ENCODE peak calls at places on chromosomes 16 and 17, in nine cellular contexts. Y is MM.1S, L is GM23338, C is GM23248, K is SK-N-SH, U is PC-3, H is OCI-LY7, Q is hepatocyte, N is HCT116. P is an unnamed sample.

GRCh38 chr16:4693956-4694663 is 748 bp downstream of the NUDT16L1 start:
- DNase-seq in Y (peak; percentile 47), L (peak; percentile 70), C (peak; percentile 62), K (peak; percentile 89), U (peak; percentile 21), H (peak; percentile 56), Q (peak; percentile 76), N (no peak), P (peak; percentile 37)

GRCh38 chr17:37358098-37358829 is 17.5 kb upstream of the C17orf78 start:
- DNase-seq in Y (peak; percentile 46), L (peak; percentile 94), C (peak; percentile 62), K (peak; percentile 84), U (peak; percentile 42), H (peak; percentile 53), Q (peak; percentile 80), N (no peak), P (peak; percentile 95)

GRCh38 chr17:46865100-46865499 is 13.7 kb downstream of the WNT9B start:
- DNase-seq in Y (no peak), L (peak; percentile 38), C (peak; percentile 26), K (peak; percentile 51), U (no peak), H (peak; percentile 16), Q (no peak), N (no peak), P (no peak)

GRCh38 chr17:68775969-68776368 is 174.8 kb upstream of the FAM20A start:
- DNase-seq in Y (no peak), L (no peak), C (no peak), K (no peak), U (no peak), H (no peak), Q (no peak), N (no peak), P (no peak)

GRCh38 chr17:47692895-47693666 is 880 bp upstream of the TBKBP1 start:
- DNase-seq in Y (peak; percentile 37), L (peak; percentile 43), C (peak; percentile 37), K (peak; percentile 46), U (no peak), H (peak; percentile 45), Q (no peak), N (no peak), P (no peak)

GRCh38 chr16:50434872-50435478 is 66.2 kb upstream of the BRD7 start:
- DNase-seq in Y (no peak), L (no peak), C (no peak), K (no peak), U (no peak), H (no peak), Q (no peak), N (no peak), P (no peak)

GRCh38 chr16:68368602-68368944 is 57.8 kb downstream of the PRMT7 start:
- DNase-seq in Y (peak; percentile 70), L (peak; percentile 32), C (no peak), K (peak; percentile 74), U (no peak), H (peak; percentile 23), Q (no peak), N (no peak), P (peak; percentile 36)

GRCh38 chr16:19005561-19006445 is 22.1 kb downstream of the TMC7 start:
- DNase-seq in Y (no peak), L (peak; percentile 61), C (peak; percentile 54), K (no peak), U (peak; percentile 97), H (no peak), Q (no peak), N (peak; percentile 78), P (peak; percentile 57)

GRCh38 chr17:1324201-1324750 is 44.8 kb downstream of the TRARG1 start:
- DNase-seq in Y (no peak), L (no peak), C (no peak), K (no peak), U (no peak), H (no peak), Q (no peak), N (no peak), P (no peak)

GRCh38 chr17:79629548-79630049 is 18.7 kb upstream of the RBFOX3 start:
- DNase-seq in Y (no peak), L (no peak), C (no peak), K (no peak), U (peak; percentile 56), H (no peak), Q (no peak), N (no peak), P (no peak)

GRCh38 chr17:51118330-51119195 is 2.1 kb downstream of the SPAG9 start:
- DNase-seq in Y (no peak), L (no peak), C (peak; percentile 14), K (peak; percentile 25), U (peak; percentile 37), H (peak; percentile 41), Q (peak; percentile 58), N (no peak), P (no peak)

GRCh38 chr17:68624381-68624780 is 23.2 kb upstream of the FAM20A start:
- DNase-seq in Y (no peak), L (no peak), C (peak; percentile 65), K (no peak), U (no peak), H (no peak), Q (no peak), N (no peak), P (no peak)

GRCh38 chr17:71142333-71142732 is 973.0 kb downstream of the KCNJ2 start:
- DNase-seq in Y (no peak), L (no peak), C (no peak), K (no peak), U (no peak), H (no peak), Q (no peak), N (no peak), P (no peak)

DNA sequence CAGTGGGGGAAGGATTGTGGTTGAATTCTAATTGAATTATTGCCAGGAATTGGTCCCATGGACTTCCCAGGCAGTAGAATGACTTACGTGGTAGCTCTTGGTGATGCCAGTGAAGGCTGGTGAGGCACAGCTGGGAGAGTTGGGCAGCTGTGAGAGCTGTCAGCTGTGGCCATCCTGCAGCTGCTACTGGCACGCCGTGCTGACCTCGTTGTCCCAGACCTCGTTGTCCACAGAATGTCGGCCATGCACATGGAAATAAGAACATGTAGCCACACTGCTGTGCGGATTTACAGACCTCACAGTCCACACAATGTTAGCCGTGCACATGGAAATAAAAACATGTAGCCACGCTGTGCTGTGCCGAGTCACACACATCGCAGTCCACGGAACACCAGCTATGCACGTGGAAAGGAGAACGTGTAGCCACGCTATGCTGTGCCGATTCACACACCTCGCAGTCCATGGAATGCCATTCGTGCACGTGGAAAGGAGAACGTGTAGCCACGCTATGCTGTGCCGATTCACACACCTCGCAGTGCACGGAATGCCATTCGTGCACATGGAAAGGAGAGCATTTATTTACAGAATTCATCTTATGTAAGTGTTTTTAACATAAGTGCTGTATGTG is 59.2 kb downstream of the BANP start:
- DNase-seq in Y (no peak), L (no peak), C (no peak), K (no peak), U (no peak), H (no peak), Q (no peak), N (no peak), P (no peak)
- TF ChIP-seq EZH2phosphoT487 in Y (no peak), L (no peak), C (no peak), K (no peak), U (no peak), H (no peak), Q (no peak), N (no peak), P (no peak)

DNA sequence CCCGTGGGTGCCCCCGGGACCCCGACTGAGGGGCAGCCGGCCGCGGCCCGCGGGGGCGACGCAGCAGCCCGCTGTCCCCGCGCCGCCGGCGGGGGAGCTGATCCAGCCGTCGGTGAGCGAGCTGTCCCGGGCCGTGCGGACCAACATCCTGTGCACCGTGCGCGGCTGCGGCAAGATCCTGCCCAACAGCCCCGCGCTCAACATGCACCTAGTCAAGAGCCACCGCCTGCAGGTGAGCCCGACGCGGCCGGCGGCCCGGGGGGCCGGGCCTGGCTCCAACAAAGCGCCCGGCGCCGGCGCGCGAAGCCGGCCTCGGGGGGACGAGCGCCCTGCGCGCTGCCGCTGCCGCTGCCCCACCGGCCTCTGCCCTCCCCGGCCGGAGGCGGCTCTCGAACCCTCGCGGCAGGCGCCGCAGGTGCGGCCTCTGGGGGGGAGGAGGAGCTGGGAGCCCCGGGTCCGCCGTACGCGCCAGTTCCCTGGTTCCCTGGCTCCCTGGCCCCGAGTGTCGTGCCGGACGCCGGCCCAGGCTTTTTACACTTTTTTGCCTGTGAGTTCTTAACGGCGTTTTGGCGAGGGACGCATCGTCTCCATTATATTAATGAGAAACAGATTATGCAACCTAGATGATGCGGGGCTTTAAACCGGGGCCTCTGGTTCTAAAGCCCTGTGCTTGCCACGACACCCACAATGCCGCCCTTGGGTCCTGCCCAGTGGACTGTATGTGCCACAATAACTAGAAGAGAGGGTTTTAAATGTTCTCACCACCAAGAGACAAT is 521 bp downstream of the ATMIN start:
- DNase-seq in Y (peak; percentile 39), L (peak; percentile 69), C (peak; percentile 69), K (peak; percentile 80), U (peak; percentile 3), H (peak; percentile 72), Q (peak; percentile 67), N (no peak), P (peak; percentile 70)
- TF ChIP-seq EZH2phosphoT487 in Y (no peak), L (no peak), C (no peak), K (no peak), U (no peak), H (no peak), Q (no peak), N (no peak), P (no peak)

DNA sequence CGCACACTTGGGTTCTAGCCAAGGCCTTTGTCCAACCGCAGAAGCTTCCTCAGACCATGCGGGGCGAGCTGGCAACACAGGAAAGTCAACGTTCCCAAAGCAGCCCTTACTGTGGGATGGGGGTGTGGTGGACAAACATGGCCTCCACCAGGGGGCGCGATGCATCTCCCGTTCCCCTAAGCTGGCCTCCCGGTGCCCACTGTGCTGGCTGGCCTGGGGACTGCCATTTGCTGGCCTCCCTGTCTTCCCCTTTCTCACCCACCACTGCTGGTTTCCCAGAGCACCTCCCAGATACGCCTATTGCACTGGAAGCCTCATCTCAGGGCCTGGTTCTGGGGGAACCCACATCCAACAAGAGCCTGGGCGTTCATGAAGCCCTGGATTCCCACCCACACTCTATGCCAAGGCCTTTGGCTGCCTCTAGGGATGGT is 145.3 kb downstream of the IRF8 start:
- DNase-seq in Y (no peak), L (peak; percentile 92), C (peak; percentile 61), K (peak; percentile 71), U (peak; percentile 6), H (peak; percentile 46), Q (peak; percentile 62), N (peak; percentile 57), P (peak; percentile 86)
- TF ChIP-seq EZH2phosphoT487 in Y (no peak), L (no peak), C (no peak), K (no peak), U (no peak), H (no peak), Q (no peak), N (no peak), P (no peak)

DNA sequence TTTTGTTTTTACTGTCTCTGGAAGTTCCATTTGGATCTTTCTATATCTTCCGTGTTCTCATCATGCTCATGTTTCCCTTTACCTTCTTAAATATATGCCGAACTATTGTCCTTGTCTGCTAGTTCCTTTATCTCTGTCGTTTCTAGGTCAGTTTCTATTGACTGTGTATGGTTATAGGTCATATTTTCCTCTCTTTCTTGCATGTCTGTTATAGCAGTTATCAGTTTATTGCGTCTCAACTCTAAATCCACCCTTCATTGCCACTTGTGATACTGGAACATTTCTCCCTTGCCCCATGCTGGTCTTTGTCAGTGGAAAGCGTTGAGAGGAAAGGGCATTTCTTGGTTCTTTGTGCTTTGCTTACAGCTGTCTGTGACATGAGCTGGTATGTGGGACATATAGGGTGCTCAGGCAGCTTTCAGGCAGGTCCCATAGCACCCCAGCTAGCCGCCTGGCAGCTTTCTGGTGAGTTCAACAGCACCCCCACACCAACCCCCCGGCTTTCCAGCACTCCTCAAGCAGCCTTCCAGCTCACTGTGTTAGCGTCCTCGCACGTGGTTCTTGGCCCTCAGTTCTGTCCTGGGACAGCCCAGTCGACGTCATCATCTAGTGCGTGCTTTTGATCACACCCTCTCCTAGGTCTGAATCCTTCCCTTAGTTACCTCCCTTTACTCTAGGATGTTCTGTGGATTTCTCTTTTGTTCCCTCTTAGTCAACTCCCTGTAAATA is 15.4 kb upstream of the DNASE1 start:
- DNase-seq in Y (no peak), L (no peak), C (no peak), K (no peak), U (no peak), H (no peak), Q (no peak), N (no peak), P (no peak)
- TF ChIP-seq EZH2phosphoT487 in Y (no peak), L (no peak), C (no peak), K (no peak), U (no peak), H (no peak), Q (no peak), N (no peak), P (no peak)

P was measured in neural progenitor cell.